ENCODE peak calls at places on chromosomes 7 and 10, in six cellular contexts. One of them, this sample, is unnamed.

GRCh38 chr10:1368772-1369171 is 312.6 kb downstream of the WDR37 start:
- DNase-seq in Peyer's patch: peak
- DNase-seq in A549: peak
- DNase-seq in prostate gland: no peak
- DNase-seq in transverse colon: peak
- DNase-seq in endothelial cell of umbilical vein: no peak
- DNase-seq in this sample: no peak

GRCh38 chr7:156659203-156659602 is 18.6 kb downstream of the RNF32 start:
- DNase-seq in A549: no peak
- DNase-seq in transverse colon: no peak
- DNase-seq in prostate gland: no peak
- DNase-seq in Peyer's patch: no peak
- DNase-seq in endothelial cell of umbilical vein: no peak
- DNase-seq in this sample: no peak

GRCh38 chr7:22945584-22945983 is 68.3 kb downstream of the HYCC1 start:
- DNase-seq in A549: no peak
- DNase-seq in prostate gland: no peak
- DNase-seq in Peyer's patch: no peak
- DNase-seq in endothelial cell of umbilical vein: no peak
- DNase-seq in transverse colon: no peak
- DNase-seq in this sample: no peak

GRCh38 chr10:21495002-21495685 is 30.3 kb downstream of the SKIDA1 start:
- DNase-seq in A549: no peak
- DNase-seq in Peyer's patch: no peak
- DNase-seq in endothelial cell of umbilical vein: peak
- DNase-seq in prostate gland: no peak
- DNase-seq in transverse colon: no peak
- DNase-seq in this sample: peak

GRCh38 chr7:94529516-94529915 is 19.9 kb downstream of the CASD1 start:
- DNase-seq in transverse colon: no peak
- DNase-seq in endothelial cell of umbilical vein: no peak
- DNase-seq in prostate gland: no peak
- DNase-seq in Peyer's patch: no peak
- DNase-seq in A549: no peak
- DNase-seq in this sample: no peak

GRCh38 chr10:46223064-46223480 is 63.7 kb upstream of the ANTXRL start:
- DNase-seq in endothelial cell of umbilical vein: no peak
- DNase-seq in prostate gland: no peak
- DNase-seq in A549: peak
- DNase-seq in transverse colon: no peak
- DNase-seq in Peyer's patch: no peak
- DNase-seq in this sample: no peak

GRCh38 chr10:112027881-112028280 is 155.7 kb downstream of the GPAM start:
- DNase-seq in transverse colon: no peak
- DNase-seq in prostate gland: no peak
- DNase-seq in Peyer's patch: no peak
- DNase-seq in endothelial cell of umbilical vein: no peak
- DNase-seq in A549: no peak
- DNase-seq in this sample: no peak

GRCh38 chr10:5530412-5530806 is 5.6 kb downstream of the CALML3 start:
- DNase-seq in prostate gland: no peak
- DNase-seq in transverse colon: peak
- DNase-seq in Peyer's patch: peak
- DNase-seq in A549: no peak
- DNase-seq in endothelial cell of umbilical vein: no peak
- DNase-seq in this sample: no peak

GRCh38 chr7:111508387-111508786 is 53.9 kb downstream of the IMMP2L start:
- DNase-seq in A549: no peak
- DNase-seq in Peyer's patch: no peak
- DNase-seq in prostate gland: no peak
- DNase-seq in endothelial cell of umbilical vein: no peak
- DNase-seq in transverse colon: no peak
- DNase-seq in this sample: no peak

GRCh38 chr7:2926898-2927405 is 82.8 kb upstream of the GNA12 start:
- DNase-seq in transverse colon: no peak
- DNase-seq in A549: no peak
- DNase-seq in endothelial cell of umbilical vein: no peak
- DNase-seq in Peyer's patch: peak
- DNase-seq in prostate gland: no peak
- DNase-seq in this sample: no peak

GRCh38 chr7:26663905-26664673 is 200.3 kb downstream of the SKAP2 start:
- DNase-seq in endothelial cell of umbilical vein: no peak
- DNase-seq in Peyer's patch: no peak
- DNase-seq in prostate gland: no peak
- DNase-seq in transverse colon: no peak
- DNase-seq in A549: no peak
- DNase-seq in this sample: no peak

GRCh38 chr7:155807805-155808550 is 4.3 kb downstream of the SHH start:
- DNase-seq in endothelial cell of umbilical vein: no peak
- DNase-seq in transverse colon: peak
- DNase-seq in Peyer's patch: peak
- DNase-seq in A549: no peak
- DNase-seq in prostate gland: no peak
- DNase-seq in this sample: no peak

GRCh38 chr7:19107392-19108147 is 9.9 kb downstream of the TWIST1 start:
- DNase-seq in A549: no peak
- DNase-seq in Peyer's patch: no peak
- DNase-seq in prostate gland: no peak
- DNase-seq in endothelial cell of umbilical vein: peak
- DNase-seq in transverse colon: no peak
- DNase-seq in this sample: peak

GRCh38 chr7:19108985-19109946 is 8.2 kb downstream of the TWIST1 start:
- DNase-seq in A549: no peak
- DNase-seq in transverse colon: no peak
- DNase-seq in Peyer's patch: no peak
- DNase-seq in prostate gland: no peak
- DNase-seq in endothelial cell of umbilical vein: no peak
- DNase-seq in this sample: no peak

GRCh38 chr7:19105546-19105945 is 11.9 kb downstream of the TWIST1 start:
- DNase-seq in transverse colon: no peak
- DNase-seq in A549: no peak
- DNase-seq in Peyer's patch: no peak
- DNase-seq in prostate gland: no peak
- DNase-seq in endothelial cell of umbilical vein: no peak
- DNase-seq in this sample: no peak

GRCh38 chr7:19107142-19107391 is 10.4 kb downstream of the TWIST1 start:
- DNase-seq in transverse colon: no peak
- DNase-seq in Peyer's patch: no peak
- DNase-seq in prostate gland: no peak
- DNase-seq in A549: no peak
- DNase-seq in endothelial cell of umbilical vein: no peak
- DNase-seq in this sample: no peak

GRCh38 chr7:19106308-19107141 is 10.9 kb downstream of the TWIST1 start:
- DNase-seq in A549: no peak
- DNase-seq in transverse colon: no peak
- DNase-seq in Peyer's patch: no peak
- DNase-seq in prostate gland: no peak
- DNase-seq in endothelial cell of umbilical vein: no peak
- DNase-seq in this sample: no peak
- TF ChIP-seq POLR2A in A549: no peak
- TF ChIP-seq POLR2A in transverse colon: no peak
- TF ChIP-seq POLR2A in Peyer's patch: no peak
- TF ChIP-seq POLR2A in prostate gland: no peak
- TF ChIP-seq POLR2A in endothelial cell of umbilical vein: no peak
- TF ChIP-seq POLR2A in this sample: no peak

DNA sequence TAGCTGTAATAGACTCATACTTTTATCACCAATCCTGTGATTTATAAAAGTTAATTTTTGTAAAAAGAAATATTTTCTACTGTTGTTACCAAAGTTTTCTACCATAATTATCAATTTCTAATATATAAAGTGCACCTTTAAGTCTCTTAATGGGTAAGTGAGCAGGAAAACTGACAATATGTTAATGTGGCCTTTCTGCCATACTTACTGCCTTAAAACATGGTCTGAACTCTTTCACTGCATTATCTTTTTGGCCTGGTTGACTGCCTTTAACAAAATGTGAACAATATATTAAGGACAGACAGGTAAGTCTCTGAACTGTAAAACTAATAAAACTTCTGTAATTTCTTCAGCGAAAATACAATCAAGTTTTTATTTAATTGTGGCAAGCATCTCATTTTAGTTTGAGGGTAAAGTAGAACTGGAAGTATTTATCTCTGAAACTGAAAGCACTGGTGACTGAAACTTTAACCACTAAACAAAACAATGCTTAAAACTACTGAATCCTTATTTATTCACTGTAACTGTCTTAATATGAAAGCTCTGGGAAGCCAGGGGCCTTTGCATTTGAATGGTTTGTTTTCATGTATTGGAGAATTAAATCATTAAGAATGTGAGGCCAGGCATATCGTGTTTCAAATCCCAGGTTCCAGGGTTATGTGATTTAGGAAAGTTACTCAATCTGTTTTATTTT is 948.8 kb upstream of the POT1 start:
- DNase-seq in prostate gland: no peak
- DNase-seq in transverse colon: no peak
- DNase-seq in A549: no peak
- DNase-seq in Peyer's patch: no peak
- DNase-seq in endothelial cell of umbilical vein: no peak
- DNase-seq in this sample: no peak
- TF ChIP-seq CTCF in prostate gland: no peak
- TF ChIP-seq CTCF in transverse colon: no peak
- TF ChIP-seq CTCF in A549: no peak
- TF ChIP-seq CTCF in Peyer's patch: no peak
- TF ChIP-seq CTCF in endothelial cell of umbilical vein: no peak
- TF ChIP-seq CTCF in this sample: no peak

GRCh38 chr10:80458263-80458625 is 4.1 kb downstream of the TSPAN14 start:
- DNase-seq in Peyer's patch: peak
- DNase-seq in A549: no peak
- DNase-seq in prostate gland: no peak
- DNase-seq in endothelial cell of umbilical vein: no peak
- DNase-seq in transverse colon: no peak
- DNase-seq in this sample: no peak
- H3K4me3 ChIP-seq in Peyer's patch: no peak
- H3K4me3 ChIP-seq in A549: peak
- H3K4me3 ChIP-seq in prostate gland: no peak
- H3K4me3 ChIP-seq in endothelial cell of umbilical vein: no peak
- H3K4me3 ChIP-seq in transverse colon: no peak
- H3K4me3 ChIP-seq in this sample: no peak

GRCh38 chr10:73734028-73734720 is 10.0 kb upstream of the SEC24C start:
- DNase-seq in prostate gland: no peak
- DNase-seq in A549: no peak
- DNase-seq in endothelial cell of umbilical vein: no peak
- DNase-seq in Peyer's patch: no peak
- DNase-seq in transverse colon: no peak
- DNase-seq in this sample: no peak

GRCh38 chr10:73731588-73732375 is 12.4 kb upstream of the SEC24C start:
- DNase-seq in A549: no peak
- DNase-seq in transverse colon: no peak
- DNase-seq in endothelial cell of umbilical vein: no peak
- DNase-seq in prostate gland: no peak
- DNase-seq in Peyer's patch: no peak
- DNase-seq in this sample: no peak

GRCh38 chr10:73732426-73732825 is 11.7 kb upstream of the SEC24C start:
- DNase-seq in endothelial cell of umbilical vein: no peak
- DNase-seq in prostate gland: no peak
- DNase-seq in A549: peak
- DNase-seq in Peyer's patch: no peak
- DNase-seq in transverse colon: no peak
- DNase-seq in this sample: no peak

GRCh38 chr10:73732931-73733623 is 11.1 kb upstream of the SEC24C start:
- DNase-seq in transverse colon: no peak
- DNase-seq in Peyer's patch: no peak
- DNase-seq in endothelial cell of umbilical vein: no peak
- DNase-seq in A549: no peak
- DNase-seq in prostate gland: no peak
- DNase-seq in this sample: no peak

DNA sequence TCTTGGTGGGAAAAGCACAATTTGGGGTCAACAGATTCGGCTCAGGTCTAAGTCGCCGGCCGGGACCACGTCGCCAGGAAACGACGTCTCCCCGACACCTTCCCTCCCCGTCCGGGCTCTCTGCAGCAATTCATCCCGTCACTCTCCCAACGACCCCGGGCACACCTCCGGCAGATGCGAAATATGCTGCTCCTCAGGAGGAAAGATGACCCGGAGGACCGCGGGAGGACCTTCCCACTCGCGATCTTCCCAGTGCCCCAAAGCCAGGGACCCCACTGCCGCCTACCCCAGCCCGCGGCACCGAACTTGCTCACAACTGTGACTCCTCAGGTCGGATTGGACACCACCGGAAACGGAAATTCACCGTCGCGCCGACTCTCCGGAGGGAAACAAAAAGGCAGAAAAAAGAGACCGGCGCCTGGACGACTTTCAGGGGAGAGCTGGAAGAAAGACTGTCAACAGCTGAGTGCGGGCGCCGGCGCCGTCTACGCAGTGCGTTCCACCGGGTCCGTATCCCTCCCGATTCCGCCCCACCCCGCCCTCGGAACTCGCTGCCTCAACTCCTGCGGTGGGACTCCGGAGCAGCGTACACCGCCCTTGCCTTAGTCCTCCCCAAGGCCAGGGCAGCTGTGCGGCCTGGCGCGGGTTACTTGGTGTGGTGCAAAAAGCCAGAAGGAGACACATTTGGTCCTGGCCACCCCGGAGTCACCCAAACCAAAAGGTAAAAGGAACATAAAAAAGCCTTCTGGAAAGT is 13.8 kb upstream of the SEC24C start:
- DNase-seq in prostate gland: peak
- DNase-seq in Peyer's patch: peak
- DNase-seq in endothelial cell of umbilical vein: peak
- DNase-seq in transverse colon: peak
- DNase-seq in A549: peak
- DNase-seq in this sample: peak
- TF ChIP-seq POLR2A in prostate gland: peak
- TF ChIP-seq POLR2A in Peyer's patch: peak
- TF ChIP-seq POLR2A in endothelial cell of umbilical vein: peak
- TF ChIP-seq POLR2A in transverse colon: peak
- TF ChIP-seq POLR2A in A549: peak
- TF ChIP-seq POLR2A in this sample: peak

GRCh38 chr10:80457554-80458262 is 3.6 kb downstream of the TSPAN14 start:
- DNase-seq in A549: no peak
- DNase-seq in Peyer's patch: peak
- DNase-seq in prostate gland: no peak
- DNase-seq in transverse colon: no peak
- DNase-seq in endothelial cell of umbilical vein: no peak
- DNase-seq in this sample: no peak
- TF ChIP-seq CTCF in A549: no peak
- TF ChIP-seq CTCF in Peyer's patch: peak
- TF ChIP-seq CTCF in prostate gland: no peak
- TF ChIP-seq CTCF in transverse colon: no peak
- TF ChIP-seq CTCF in endothelial cell of umbilical vein: no peak
- TF ChIP-seq CTCF in this sample: no peak

GRCh38 chr7:33186187-33186586 is 56.8 kb downstream of the BBS9 start:
- DNase-seq in Peyer's patch: no peak
- DNase-seq in endothelial cell of umbilical vein: no peak
- DNase-seq in prostate gland: no peak
- DNase-seq in transverse colon: no peak
- DNase-seq in A549: peak
- DNase-seq in this sample: no peak
- H3K4me3 ChIP-seq in Peyer's patch: no peak
- H3K4me3 ChIP-seq in endothelial cell of umbilical vein: no peak
- H3K4me3 ChIP-seq in prostate gland: no peak
- H3K4me3 ChIP-seq in transverse colon: no peak
- H3K4me3 ChIP-seq in A549: no peak
- H3K4me3 ChIP-seq in this sample: no peak

This sample was measured in adrenal gland.